ENCODE peak calls at places on chromosome 18, in nine cellular contexts. V is fibroblast of lung; D is uterus; U is PC-3; Q is left ventricle myocardium inferior; G is GM23248; T is small intestine; H is sigmoid colon; R is CD4-positive, alpha-beta T cell. P is an unnamed sample. For H3K9me3, the result is how much of the 10 kb centered on the place peaks cover.

GRCh38 chr18:62957885-62958472 is 242.6 kb downstream of the PHLPP1 start:
- DNase-seq in T (peak), Q (no peak), R (peak), H (no peak), D (no peak), G (peak), V (peak), U (peak), P (no peak)

GRCh38 chr18:74310411-74310810 is 5.2 kb upstream of the C18orf63 start:
- DNase-seq in R (no peak), U (peak), H (no peak), G (peak), Q (no peak), V (peak), D (no peak), T (peak), P (no peak)

GRCh38 chr18:2818281-2818680 is 28.5 kb upstream of the EMILIN2 start:
- DNase-seq in Q (no peak), G (no peak), R (no peak), V (no peak), T (no peak), U (no peak), H (no peak), D (no peak), P (no peak)

GRCh38 chr18:70384181-70384790 is 95.4 kb downstream of the SOCS6 start:
- DNase-seq in T (peak), G (peak), H (no peak), D (no peak), V (peak), U (peak), R (no peak), Q (no peak), P (no peak)

GRCh38 chr18:31321719-31322118 is 3.8 kb downstream of the DSG1 start:
- DNase-seq in V (no peak), H (no peak), R (no peak), U (no peak), G (no peak), Q (no peak), T (peak), D (no peak), P (no peak)

GRCh38 chr18:32730620-32731021 is 42.2 kb downstream of the KLHL14 start:
- DNase-seq in G (peak), T (peak), D (no peak), U (no peak), R (no peak), H (no peak), V (no peak), Q (no peak), P (no peak)

GRCh38 chr18:23596183-23596582 is 9.9 kb upstream of the NPC1 start:
- DNase-seq in R (no peak), U (no peak), T (no peak), D (no peak), G (no peak), Q (no peak), H (no peak), V (no peak), P (no peak)

GRCh38 chr18:32552421-32553030 is 81.8 kb upstream of the GAREM1 start:
- DNase-seq in D (peak), U (peak), H (peak), R (peak), V (peak), G (peak), T (peak), Q (no peak), P (peak)

GRCh38 chr18:55587341-55588000 is 521 bp downstream of the TCF4 start:
- DNase-seq in G (peak), R (no peak), V (peak), H (no peak), D (peak), T (no peak), Q (peak), U (peak), P (no peak)

GRCh38 chr18:34223164-34223892 is 1.4 kb downstream of the NOL4 start:
- DNase-seq in G (peak), Q (no peak), U (no peak), R (no peak), V (no peak), T (no peak), H (no peak), D (no peak), P (no peak)

GRCh38 chr18:48263913-48264506 is 145.2 kb downstream of the ZBTB7C start:
- DNase-seq in V (no peak), U (peak), D (no peak), Q (no peak), H (no peak), G (peak), T (no peak), R (no peak), P (no peak)

GRCh38 chr18:35662293-35663062 is 80.9 kb downstream of the GALNT1 start:
- DNase-seq in V (no peak), D (no peak), U (no peak), H (no peak), Q (no peak), T (no peak), R (no peak), G (no peak), P (no peak)

GRCh38 chr18:55078289-55078916 is 119.1 kb upstream of the CCDC68 start:
- DNase-seq in V (no peak), G (no peak), Q (no peak), H (no peak), T (no peak), U (peak), D (no peak), R (no peak), P (no peak)

GRCh38 chr18:30150466-30151019 is 892.0 kb downstream of the DSC3 start:
- DNase-seq in G (no peak), D (no peak), R (no peak), U (no peak), Q (no peak), V (no peak), H (no peak), T (no peak), P (no peak)

GRCh38 chr18:48815182-48815520 is 135.6 kb downstream of the SMAD7 start:
- DNase-seq in U (no peak), D (no peak), G (no peak), V (no peak), R (no peak), T (no peak), Q (no peak), H (no peak), P (no peak)

GRCh38 chr18:59075923-59076322 is 63.8 kb upstream of the SEC11C start:
- DNase-seq in U (no peak), H (no peak), Q (no peak), D (no peak), V (no peak), T (no peak), R (no peak), G (no peak), P (no peak)
- H3K9me3 ChIP-seq in U (under half), H (under half), Q (under half), D (under half), V (under half), T (under half), R (under half), G (under half), P (under half)

GRCh38 chr18:79890638-79891037 is 60.8 kb downstream of the SLC66A2 start:
- DNase-seq in T (no peak), D (no peak), H (no peak), Q (no peak), U (no peak), G (no peak), V (no peak), R (no peak), P (no peak)

GRCh38 chr18:79887181-79888000 is 64.1 kb downstream of the SLC66A2 start:
- DNase-seq in V (no peak), D (no peak), G (no peak), H (peak), R (no peak), U (no peak), Q (no peak), T (no peak), P (no peak)

GRCh38 chr18:79884963-79885728 is 66.3 kb downstream of the SLC66A2 start:
- DNase-seq in R (no peak), G (no peak), U (no peak), T (no peak), Q (no peak), H (peak), V (no peak), D (no peak), P (no peak)

GRCh38 chr18:79888016-79888415 is 63.4 kb downstream of the SLC66A2 start:
- DNase-seq in H (no peak), V (no peak), R (no peak), D (no peak), T (no peak), Q (no peak), U (no peak), G (no peak), P (no peak)

GRCh38 chr18:79889569-79889968 is 61.9 kb downstream of the SLC66A2 start:
- DNase-seq in R (no peak), T (no peak), D (no peak), U (no peak), H (no peak), V (no peak), Q (no peak), G (no peak), P (no peak)
- H3K9me3 ChIP-seq in R (half or more), T (under half), D (under half), U (under half), H (under half), V (under half), Q (half or more), G (under half), P (under half)

GRCh38 chr18:66005831-66006588 is 255.2 kb downstream of the CDH7 start:
- DNase-seq in T (no peak), R (no peak), G (no peak), V (no peak), Q (no peak), U (no peak), D (no peak), H (no peak), P (no peak)
- H3K9me3 ChIP-seq in T (under half), R (under half), G (under half), V (under half), Q (under half), U (under half), D (under half), H (under half), P (under half)

GRCh38 chr18:14106906-14107305 is 25.3 kb downstream of the ZNF519 start:
- DNase-seq in D (no peak), R (no peak), T (no peak), V (no peak), U (no peak), H (no peak), Q (no peak), G (no peak), P (no peak)

GRCh38 chr18:14100503-14101286 is 31.5 kb downstream of the ZNF519 start:
- DNase-seq in Q (no peak), V (no peak), H (no peak), U (no peak), R (no peak), T (no peak), D (no peak), G (no peak), P (no peak)

GRCh38 chr18:14104906-14105748 is 27.1 kb downstream of the ZNF519 start:
- DNase-seq in U (peak), R (no peak), T (no peak), G (no peak), H (no peak), D (no peak), Q (no peak), V (no peak), P (no peak)
- H3K9me3 ChIP-seq in U (under half), R (under half), T (under half), G (under half), H (under half), D (under half), Q (half or more), V (under half), P (under half)

GRCh38 chr18:78407456-78407823 is 572.2 kb upstream of the SALL3 start:
- DNase-seq in T (peak), V (no peak), R (no peak), G (no peak), D (no peak), H (no peak), U (no peak), Q (no peak), P (no peak)
- H3K9me3 ChIP-seq in T (under half), V (under half), R (under half), G (under half), D (under half), H (under half), U (under half), Q (under half), P (under half)

DNA sequence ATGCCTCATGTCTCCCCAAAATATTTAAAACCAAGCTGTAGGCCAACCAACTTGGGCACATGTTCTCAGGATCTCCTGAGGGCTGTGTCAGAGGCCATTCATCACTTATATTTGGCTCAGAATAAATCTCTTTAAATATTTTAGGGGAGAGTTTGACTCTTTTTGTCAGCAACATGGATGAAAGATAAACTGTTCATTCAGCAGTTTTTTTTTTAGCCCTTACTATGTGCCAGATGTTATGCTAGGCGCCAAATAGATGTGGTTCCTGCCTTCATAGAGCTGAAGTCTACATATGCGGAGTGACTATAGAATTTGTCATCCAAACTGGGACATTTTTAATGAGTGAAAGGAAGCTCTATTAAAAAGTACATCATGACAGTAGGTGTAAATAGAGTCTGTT is 42.5 kb upstream of the TWSG1 start:
- DNase-seq in D (no peak), G (no peak), R (no peak), V (no peak), H (no peak), T (no peak), Q (no peak), U (no peak), P (no peak)
- H3K9me3 ChIP-seq in D (under half), G (under half), R (under half), V (under half), H (under half), T (under half), Q (under half), U (under half), P (under half)